ENCODE peak calls at places on chromosome 15, in eight cellular contexts. One of them, this sample, is unnamed.
A peak's percentile ranks its signal among the peaks of the same experiment; 100 is the strongest.

GRCh38 chr15:62462268-62462667 is 297.2 kb upstream of the C2CD4B start:
- DNase-seq in astrocyte: no peak
- DNase-seq in bronchial epithelial cell: no peak
- DNase-seq in GM10248: no peak
- DNase-seq in glutamatergic neuron: no peak
- DNase-seq in right lobe of liver: no peak
- DNase-seq in kidney epithelial cell: no peak
- DNase-seq in mucosa of descending colon: no peak
- DNase-seq in this sample: no peak

GRCh38 chr15:31502541-31503229 is 176.1 kb downstream of the KLF13 start:
- DNase-seq in GM10248: no peak
- DNase-seq in astrocyte: no peak
- DNase-seq in kidney epithelial cell: no peak
- DNase-seq in mucosa of descending colon: no peak
- DNase-seq in right lobe of liver: no peak
- DNase-seq in bronchial epithelial cell: no peak
- DNase-seq in glutamatergic neuron: no peak
- DNase-seq in this sample: no peak

GRCh38 chr15:39942101-39942752 is 8.3 kb downstream of the EIF2AK4 start:
- DNase-seq in mucosa of descending colon: no peak
- DNase-seq in astrocyte: peak; percentile 62
- DNase-seq in right lobe of liver: no peak
- DNase-seq in kidney epithelial cell: no peak
- DNase-seq in GM10248: no peak
- DNase-seq in bronchial epithelial cell: no peak
- DNase-seq in glutamatergic neuron: no peak
- DNase-seq in this sample: peak; percentile 55

GRCh38 chr15:98017150-98017964 is 56.9 kb downstream of the ARRDC4 start:
- DNase-seq in mucosa of descending colon: no peak
- DNase-seq in bronchial epithelial cell: no peak
- DNase-seq in glutamatergic neuron: no peak
- DNase-seq in right lobe of liver: no peak
- DNase-seq in GM10248: no peak
- DNase-seq in astrocyte: no peak
- DNase-seq in kidney epithelial cell: no peak
- DNase-seq in this sample: no peak

GRCh38 chr15:39095218-39095879 is 485.5 kb upstream of the THBS1 start:
- DNase-seq in mucosa of descending colon: no peak
- DNase-seq in kidney epithelial cell: no peak
- DNase-seq in bronchial epithelial cell: peak; percentile 17
- DNase-seq in right lobe of liver: no peak
- DNase-seq in GM10248: no peak
- DNase-seq in glutamatergic neuron: no peak
- DNase-seq in astrocyte: no peak
- DNase-seq in this sample: no peak

GRCh38 chr15:93265046-93265658 is 176.1 kb upstream of the RGMA start:
- DNase-seq in mucosa of descending colon: no peak
- DNase-seq in GM10248: no peak
- DNase-seq in astrocyte: peak; percentile 22
- DNase-seq in kidney epithelial cell: no peak
- DNase-seq in right lobe of liver: no peak
- DNase-seq in glutamatergic neuron: no peak
- DNase-seq in bronchial epithelial cell: peak; percentile 46
- DNase-seq in this sample: no peak

GRCh38 chr15:72764656-72765055 is 18.9 kb downstream of the ADPGK start:
- DNase-seq in GM10248: no peak
- DNase-seq in right lobe of liver: no peak
- DNase-seq in astrocyte: peak; percentile 14
- DNase-seq in glutamatergic neuron: no peak
- DNase-seq in mucosa of descending colon: no peak
- DNase-seq in bronchial epithelial cell: no peak
- DNase-seq in kidney epithelial cell: no peak
- DNase-seq in this sample: no peak

GRCh38 chr15:35876762-35877161 is 330.8 kb upstream of the DPH6 start:
- DNase-seq in kidney epithelial cell: no peak
- DNase-seq in glutamatergic neuron: no peak
- DNase-seq in bronchial epithelial cell: no peak
- DNase-seq in GM10248: no peak
- DNase-seq in right lobe of liver: no peak
- DNase-seq in mucosa of descending colon: no peak
- DNase-seq in astrocyte: no peak
- DNase-seq in this sample: no peak

GRCh38 chr15:81256916-81257315 is 60.2 kb downstream of the IL16 start:
- DNase-seq in kidney epithelial cell: no peak
- DNase-seq in right lobe of liver: no peak
- DNase-seq in bronchial epithelial cell: peak; percentile 58
- DNase-seq in GM10248: no peak
- DNase-seq in astrocyte: peak; percentile 31
- DNase-seq in mucosa of descending colon: no peak
- DNase-seq in glutamatergic neuron: no peak
- DNase-seq in this sample: no peak

GRCh38 chr15:47331796-47332480 is 385.4 kb upstream of the SEMA6D start:
- DNase-seq in bronchial epithelial cell: peak; percentile 84
- DNase-seq in right lobe of liver: no peak
- DNase-seq in mucosa of descending colon: no peak
- DNase-seq in glutamatergic neuron: no peak
- DNase-seq in kidney epithelial cell: no peak
- DNase-seq in GM10248: no peak
- DNase-seq in astrocyte: peak; percentile 8
- DNase-seq in this sample: peak; percentile 82

GRCh38 chr15:67216859-67217258 is 37.6 kb downstream of the AAGAB start:
- DNase-seq in astrocyte: no peak
- DNase-seq in mucosa of descending colon: no peak
- DNase-seq in right lobe of liver: no peak
- DNase-seq in GM10248: no peak
- DNase-seq in bronchial epithelial cell: no peak
- DNase-seq in kidney epithelial cell: no peak
- DNase-seq in glutamatergic neuron: no peak
- DNase-seq in this sample: no peak

GRCh38 chr15:33126559-33127290 is 67.8 kb downstream of the FMN1 start:
- DNase-seq in kidney epithelial cell: peak; percentile 88
- DNase-seq in GM10248: no peak
- DNase-seq in glutamatergic neuron: no peak
- DNase-seq in mucosa of descending colon: peak; percentile 70
- DNase-seq in right lobe of liver: peak; percentile 37
- DNase-seq in astrocyte: peak; percentile 91
- DNase-seq in bronchial epithelial cell: peak; percentile 90
- DNase-seq in this sample: peak; percentile 94

GRCh38 chr15:90986790-90987507 is 7.4 kb downstream of the PRC1 start:
- DNase-seq in right lobe of liver: no peak
- DNase-seq in glutamatergic neuron: no peak
- DNase-seq in bronchial epithelial cell: no peak
- DNase-seq in astrocyte: no peak
- DNase-seq in mucosa of descending colon: no peak
- DNase-seq in GM10248: peak; percentile 38
- DNase-seq in kidney epithelial cell: no peak
- DNase-seq in this sample: no peak

GRCh38 chr15:63601727-63602185 is 4.6 kb downstream of the FBXL22 start:
- DNase-seq in GM10248: peak; percentile 43
- DNase-seq in kidney epithelial cell: no peak
- DNase-seq in right lobe of liver: no peak
- DNase-seq in bronchial epithelial cell: no peak
- DNase-seq in glutamatergic neuron: no peak
- DNase-seq in astrocyte: no peak
- DNase-seq in mucosa of descending colon: peak; percentile 80
- DNase-seq in this sample: no peak

GRCh38 chr15:83064859-83065258 is 2.2 kb downstream of the BTBD1 start:
- DNase-seq in mucosa of descending colon: no peak
- DNase-seq in kidney epithelial cell: no peak
- DNase-seq in astrocyte: no peak
- DNase-seq in bronchial epithelial cell: peak; percentile 78
- DNase-seq in right lobe of liver: no peak
- DNase-seq in GM10248: no peak
- DNase-seq in glutamatergic neuron: no peak
- DNase-seq in this sample: no peak

GRCh38 chr15:57861039-57861638 is 154.6 kb downstream of the POLR2M start:
- DNase-seq in right lobe of liver: no peak
- DNase-seq in GM10248: peak; percentile 36
- DNase-seq in mucosa of descending colon: no peak
- DNase-seq in kidney epithelial cell: peak; percentile 19
- DNase-seq in bronchial epithelial cell: peak; percentile 65
- DNase-seq in astrocyte: peak; percentile 35
- DNase-seq in glutamatergic neuron: no peak
- DNase-seq in this sample: peak; percentile 39

DNA sequence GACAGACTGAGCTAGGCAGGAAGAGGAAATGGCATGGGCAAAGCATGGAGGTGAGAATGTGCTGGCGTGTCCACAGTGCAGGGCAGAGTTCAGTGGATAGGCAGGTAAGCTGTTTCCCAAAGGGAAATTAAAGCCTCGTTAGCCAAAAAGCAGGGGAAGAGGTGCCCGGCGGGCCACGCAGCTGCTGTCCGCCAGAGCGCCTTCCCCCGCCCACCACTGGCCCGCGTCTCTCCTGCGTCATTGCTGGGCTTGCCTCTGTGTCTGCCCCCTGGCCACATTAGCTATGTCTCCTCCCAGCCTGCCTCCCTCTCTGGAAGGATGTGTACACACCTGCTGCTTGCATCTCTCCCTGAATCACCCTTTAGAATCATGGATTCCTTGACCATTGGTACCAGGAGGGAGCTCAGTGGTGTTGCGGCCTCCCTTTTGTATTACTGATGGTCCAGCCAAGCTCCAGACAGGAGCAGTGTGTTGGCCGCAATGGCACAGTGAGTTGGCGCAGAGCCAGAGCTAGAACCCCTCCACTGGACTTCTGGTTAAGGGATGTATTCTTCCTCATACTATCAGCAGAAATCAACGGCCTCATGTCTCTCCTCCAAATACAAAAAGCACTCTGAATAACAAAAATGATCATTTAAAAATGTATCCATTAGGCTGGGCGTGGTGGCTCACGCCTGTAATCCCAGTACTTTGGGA is 26.6 kb downstream of the SLC28A1 start:
- DNase-seq in astrocyte: no peak
- DNase-seq in right lobe of liver: peak; percentile 76
- DNase-seq in mucosa of descending colon: no peak
- DNase-seq in kidney epithelial cell: no peak
- DNase-seq in GM10248: no peak
- DNase-seq in bronchial epithelial cell: no peak
- DNase-seq in glutamatergic neuron: no peak
- DNase-seq in this sample: no peak
- TF ChIP-seq CTCF in astrocyte: no peak
- TF ChIP-seq CTCF in right lobe of liver: no peak
- TF ChIP-seq CTCF in mucosa of descending colon: no peak
- TF ChIP-seq CTCF in kidney epithelial cell: no peak
- TF ChIP-seq CTCF in GM10248: no peak
- TF ChIP-seq CTCF in bronchial epithelial cell: no peak
- TF ChIP-seq CTCF in glutamatergic neuron: no peak
- TF ChIP-seq CTCF in this sample: no peak

GRCh38 chr15:75544273-75544862 is 34.7 kb downstream of the PTPN9 start:
- DNase-seq in GM10248: no peak
- DNase-seq in kidney epithelial cell: no peak
- DNase-seq in astrocyte: no peak
- DNase-seq in right lobe of liver: no peak
- DNase-seq in glutamatergic neuron: no peak
- DNase-seq in bronchial epithelial cell: no peak
- DNase-seq in mucosa of descending colon: no peak
- DNase-seq in this sample: no peak

GRCh38 chr15:75542386-75542797 is 36.7 kb downstream of the PTPN9 start:
- DNase-seq in mucosa of descending colon: no peak
- DNase-seq in bronchial epithelial cell: no peak
- DNase-seq in kidney epithelial cell: no peak
- DNase-seq in GM10248: no peak
- DNase-seq in astrocyte: no peak
- DNase-seq in glutamatergic neuron: no peak
- DNase-seq in right lobe of liver: no peak
- DNase-seq in this sample: no peak

DNA sequence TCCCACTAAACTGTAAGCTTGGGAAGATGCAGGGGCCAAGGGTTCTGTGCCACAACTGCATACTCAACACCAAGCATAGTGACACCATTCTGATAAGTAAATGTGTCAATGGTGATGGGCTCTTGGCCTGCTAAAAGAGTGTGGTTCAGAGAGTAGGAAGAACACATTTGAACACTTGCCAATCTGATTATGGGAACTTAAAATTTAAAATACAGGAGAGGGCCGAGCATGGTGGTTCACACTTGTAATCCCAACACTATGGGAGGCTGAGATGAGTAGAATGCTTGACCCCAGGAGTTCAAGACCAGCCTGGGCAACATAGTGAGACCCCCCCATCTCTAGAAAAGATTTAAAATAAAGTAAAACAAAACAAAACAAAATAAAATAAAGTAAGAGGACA is 34.0 kb downstream of the PTPN9 start:
- DNase-seq in astrocyte: no peak
- DNase-seq in GM10248: no peak
- DNase-seq in mucosa of descending colon: no peak
- DNase-seq in glutamatergic neuron: no peak
- DNase-seq in right lobe of liver: no peak
- DNase-seq in kidney epithelial cell: no peak
- DNase-seq in bronchial epithelial cell: no peak
- DNase-seq in this sample: no peak
- TF ChIP-seq CTCF in astrocyte: no peak
- TF ChIP-seq CTCF in GM10248: no peak
- TF ChIP-seq CTCF in mucosa of descending colon: no peak
- TF ChIP-seq CTCF in glutamatergic neuron: no peak
- TF ChIP-seq CTCF in right lobe of liver: no peak
- TF ChIP-seq CTCF in kidney epithelial cell: no peak
- TF ChIP-seq CTCF in bronchial epithelial cell: no peak
- TF ChIP-seq CTCF in this sample: no peak

GRCh38 chr15:71729319-71729718 is 81.0 kb upstream of the NR2E3 start:
- DNase-seq in GM10248: no peak
- DNase-seq in bronchial epithelial cell: no peak
- DNase-seq in mucosa of descending colon: no peak
- DNase-seq in right lobe of liver: no peak
- DNase-seq in glutamatergic neuron: no peak
- DNase-seq in kidney epithelial cell: no peak
- DNase-seq in astrocyte: no peak
- DNase-seq in this sample: no peak
- TF ChIP-seq CTCF in GM10248: no peak
- TF ChIP-seq CTCF in bronchial epithelial cell: no peak
- TF ChIP-seq CTCF in mucosa of descending colon: no peak
- TF ChIP-seq CTCF in right lobe of liver: no peak
- TF ChIP-seq CTCF in glutamatergic neuron: no peak
- TF ChIP-seq CTCF in kidney epithelial cell: no peak
- TF ChIP-seq CTCF in astrocyte: no peak
- TF ChIP-seq CTCF in this sample: no peak

GRCh38 chr15:29692527-29692926 is 129.7 kb downstream of the TJP1 start:
- DNase-seq in glutamatergic neuron: no peak
- DNase-seq in kidney epithelial cell: no peak
- DNase-seq in mucosa of descending colon: no peak
- DNase-seq in bronchial epithelial cell: no peak
- DNase-seq in GM10248: no peak
- DNase-seq in astrocyte: no peak
- DNase-seq in right lobe of liver: no peak
- DNase-seq in this sample: no peak

GRCh38 chr15:29696950-29697738 is 125.1 kb downstream of the TJP1 start:
- DNase-seq in right lobe of liver: no peak
- DNase-seq in GM10248: no peak
- DNase-seq in kidney epithelial cell: no peak
- DNase-seq in mucosa of descending colon: no peak
- DNase-seq in astrocyte: no peak
- DNase-seq in glutamatergic neuron: no peak
- DNase-seq in bronchial epithelial cell: no peak
- DNase-seq in this sample: no peak

GRCh38 chr15:29698030-29698701 is 124.1 kb downstream of the TJP1 start:
- DNase-seq in right lobe of liver: no peak
- DNase-seq in mucosa of descending colon: no peak
- DNase-seq in kidney epithelial cell: peak; percentile 72
- DNase-seq in glutamatergic neuron: no peak
- DNase-seq in GM10248: no peak
- DNase-seq in astrocyte: peak; percentile 87
- DNase-seq in bronchial epithelial cell: peak; percentile 90
- DNase-seq in this sample: no peak

GRCh38 chr15:29693225-29693624 is 129.0 kb downstream of the TJP1 start:
- DNase-seq in mucosa of descending colon: no peak
- DNase-seq in glutamatergic neuron: no peak
- DNase-seq in right lobe of liver: no peak
- DNase-seq in astrocyte: no peak
- DNase-seq in bronchial epithelial cell: no peak
- DNase-seq in GM10248: no peak
- DNase-seq in kidney epithelial cell: no peak
- DNase-seq in this sample: no peak

GRCh38 chr15:29695486-29696167 is 126.6 kb downstream of the TJP1 start:
- DNase-seq in mucosa of descending colon: no peak
- DNase-seq in kidney epithelial cell: no peak
- DNase-seq in right lobe of liver: no peak
- DNase-seq in GM10248: no peak
- DNase-seq in bronchial epithelial cell: no peak
- DNase-seq in glutamatergic neuron: no peak
- DNase-seq in astrocyte: no peak
- DNase-seq in this sample: no peak
- TF ChIP-seq CTCF in mucosa of descending colon: no peak
- TF ChIP-seq CTCF in kidney epithelial cell: no peak
- TF ChIP-seq CTCF in right lobe of liver: no peak
- TF ChIP-seq CTCF in GM10248: no peak
- TF ChIP-seq CTCF in bronchial epithelial cell: no peak
- TF ChIP-seq CTCF in glutamatergic neuron: no peak
- TF ChIP-seq CTCF in astrocyte: no peak
- TF ChIP-seq CTCF in this sample: no peak

This sample was measured in AG09319.